ENCODE peak calls at places on chromosome 6, in nine cellular contexts. D is neural crest cell, X is GM10248, M is IMR-90, K is fibroblast of lung, Y is prostate gland, A is OCI-LY7, F is brain microvascular endothelial cell, R is mucosa of descending colon. J is an unnamed sample.

GRCh38 chr6:42112351-42112750 is 30.1 kb downstream of the C6orf132 start:
- DNase-seq in D (no peak), X (no peak), M (no peak), K (no peak), Y (no peak), A (no peak), F (no peak), R (no peak), J (no peak)

GRCh38 chr6:79421707-79422484 is 115.3 kb downstream of the LCA5 start:
- DNase-seq in D (no peak), X (no peak), M (peak), K (peak), Y (no peak), A (no peak), F (peak), R (peak), J (no peak)

GRCh38 chr6:3220366-3220765 is 7.1 kb downstream of the TUBB2B start:
- DNase-seq in D (no peak), X (no peak), M (no peak), K (no peak), Y (no peak), A (no peak), F (no peak), R (no peak), J (no peak)

GRCh38 chr6:22964334-22964733 is 395.0 kb downstream of the HDGFL1 start:
- DNase-seq in D (no peak), X (no peak), M (no peak), K (no peak), Y (no peak), A (no peak), F (no peak), R (no peak), J (no peak)

GRCh38 chr6:37809144-37809543 is 10.4 kb upstream of the ZFAND3 start:
- DNase-seq in D (no peak), X (no peak), M (peak), K (peak), Y (peak), A (no peak), F (no peak), R (no peak), J (no peak)

GRCh38 chr6:129523814-129524213 is 186.2 kb downstream of the ARHGAP18 start:
- DNase-seq in D (no peak), X (no peak), M (no peak), K (no peak), Y (no peak), A (no peak), F (no peak), R (no peak), J (no peak)

GRCh38 chr6:99868074-99868702 is 125.8 kb downstream of the MCHR2 start:
- DNase-seq in D (peak), X (peak), M (peak), K (peak), Y (peak), A (peak), F (peak), R (peak), J (peak)

GRCh38 chr6:43911625-43912577 is 141.9 kb downstream of the VEGFA start:
- DNase-seq in D (no peak), X (no peak), M (no peak), K (no peak), Y (no peak), A (no peak), F (no peak), R (no peak), J (no peak)

GRCh38 chr6:22392711-22393110 is 95.9 kb upstream of the PRL start:
- DNase-seq in D (no peak), X (no peak), M (peak), K (peak), Y (no peak), A (no peak), F (peak), R (no peak), J (no peak)

GRCh38 chr6:50936277-50936681 is 117.6 kb downstream of the TFAP2B start:
- DNase-seq in D (no peak), X (no peak), M (no peak), K (no peak), Y (no peak), A (no peak), F (no peak), R (no peak), J (no peak)

GRCh38 chr6:2800552-2801316 is 35.5 kb downstream of the WRNIP1 start:
- DNase-seq in D (no peak), X (no peak), M (no peak), K (no peak), Y (no peak), A (no peak), F (no peak), R (no peak), J (no peak)

GRCh38 chr6:26273673-26274595 is 91.1 kb upstream of the BTN3A2 start:
- DNase-seq in D (no peak), X (no peak), M (peak), K (peak), Y (no peak), A (peak), F (peak), R (no peak), J (no peak)

GRCh38 chr6:31557443-31558317 is 10.3 kb downstream of the NFKBIL1 start:
- DNase-seq in D (no peak), X (no peak), M (no peak), K (no peak), Y (no peak), A (no peak), F (no peak), R (no peak), J (no peak)

GRCh38 chr6:79946773-79947190 is 571 bp downstream of the ELOVL4 start:
- DNase-seq in D (peak), X (peak), M (peak), K (peak), Y (peak), A (no peak), F (peak), R (peak), J (no peak)

GRCh38 chr6:4128072-4128471 is 7.3 kb downstream of the ECI2 start:
- DNase-seq in D (no peak), X (no peak), M (no peak), K (no peak), Y (no peak), A (no peak), F (no peak), R (no peak), J (no peak)

GRCh38 chr6:169643521-169643920 is 58.3 kb downstream of the WDR27 start:
- DNase-seq in D (no peak), X (no peak), M (no peak), K (no peak), Y (no peak), A (no peak), F (no peak), R (no peak), J (no peak)

GRCh38 chr6:25553502-25553901 is 98.5 kb upstream of the SCGN start:
- DNase-seq in D (no peak), X (no peak), M (no peak), K (no peak), Y (no peak), A (no peak), F (no peak), R (no peak), J (no peak)

GRCh38 chr6:41367700-41368099 is 32.3 kb downstream of the NCR2 start:
- DNase-seq in D (peak), X (peak), M (peak), K (peak), Y (peak), A (peak), F (peak), R (peak), J (no peak)

GRCh38 chr6:33587529-33588215 is 7.6 kb upstream of the BAK1 start:
- DNase-seq in D (no peak), X (no peak), M (no peak), K (no peak), Y (no peak), A (no peak), F (no peak), R (no peak), J (no peak)

GRCh38 chr6:33694401-33694931 is 17.0 kb downstream of the UQCC2 start:
- DNase-seq in D (no peak), X (no peak), M (peak), K (peak), Y (no peak), A (no peak), F (peak), R (no peak), J (no peak)

GRCh38 chr6:35044145-35044745 is 96.9 kb downstream of the TCP11 start:
- DNase-seq in D (no peak), X (no peak), M (no peak), K (no peak), Y (peak), A (no peak), F (no peak), R (peak), J (no peak)

GRCh38 chr6:166722779-166723178 is 95.7 kb upstream of the RPS6KA2 start:
- DNase-seq in D (no peak), X (no peak), M (no peak), K (no peak), Y (no peak), A (no peak), F (no peak), R (no peak), J (no peak)

GRCh38 chr6:166724576-166724975 is 97.5 kb upstream of the RPS6KA2 start:
- DNase-seq in D (no peak), X (no peak), M (no peak), K (no peak), Y (no peak), A (no peak), F (no peak), R (no peak), J (no peak)

GRCh38 chr6:166728884-166729530 is 102.0 kb upstream of the RPS6KA2 start:
- DNase-seq in D (no peak), X (no peak), M (no peak), K (no peak), Y (no peak), A (no peak), F (no peak), R (no peak), J (no peak)

GRCh38 chr6:166726193-166726592 is 99.1 kb upstream of the RPS6KA2 start:
- DNase-seq in D (no peak), X (no peak), M (no peak), K (no peak), Y (no peak), A (no peak), F (no peak), R (no peak), J (no peak)

DNA sequence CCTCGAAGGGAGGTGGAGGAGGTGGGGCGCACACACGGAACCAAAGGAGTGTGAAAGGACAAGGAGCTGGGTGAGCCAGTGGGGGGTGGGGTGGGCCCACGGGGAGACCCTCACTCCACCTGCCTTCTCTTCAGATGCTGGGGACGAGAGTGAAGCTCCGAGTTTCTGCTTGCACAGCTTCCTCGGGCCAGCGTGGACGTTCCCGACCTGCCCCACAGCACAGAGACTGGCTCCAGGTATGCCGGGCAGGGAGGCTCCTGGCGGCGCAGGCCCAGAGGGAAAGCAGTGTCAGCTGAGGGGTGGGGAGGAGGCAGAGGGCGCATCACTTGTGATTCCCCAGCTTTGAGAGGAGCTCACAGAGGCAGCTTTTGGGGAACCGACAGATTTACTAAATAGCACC is 98.5 kb upstream of the RPS6KA2 start:
- DNase-seq in D (no peak), X (no peak), M (no peak), K (no peak), Y (no peak), A (no peak), F (no peak), R (no peak), J (no peak)
- TF ChIP-seq CTCF in D (no peak), X (no peak), M (no peak), K (no peak), Y (no peak), A (no peak), F (no peak), R (no peak), J (no peak)

DNA sequence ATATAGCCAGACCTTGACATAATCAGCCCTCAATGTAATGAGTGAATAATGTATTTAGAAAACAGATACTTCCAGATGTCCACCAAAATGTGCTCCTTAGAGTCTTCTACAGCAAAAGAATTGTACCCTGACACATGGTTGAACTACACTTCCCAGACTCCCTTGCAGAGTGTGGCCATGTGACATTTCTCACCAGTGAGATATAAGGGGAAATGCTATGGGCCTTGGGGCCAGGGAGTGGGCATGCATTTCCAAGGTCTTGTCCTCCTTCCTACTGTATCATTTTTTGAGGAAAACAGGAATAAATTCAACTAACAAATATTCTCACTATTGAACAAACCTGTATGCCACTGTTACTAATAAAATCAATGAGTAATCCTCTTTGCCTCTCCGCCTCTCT is 211.4 kb upstream of the SMLR1 start:
- DNase-seq in D (no peak), X (no peak), M (no peak), K (no peak), Y (no peak), A (peak), F (no peak), R (no peak), J (no peak)
- TF ChIP-seq CTCF in D (no peak), X (no peak), M (no peak), K (no peak), Y (no peak), A (no peak), F (no peak), R (no peak), J (no peak)

GRCh38 chr6:133290926-133291325 is 49.8 kb downstream of the EYA4 start:
- DNase-seq in D (no peak), X (no peak), M (no peak), K (no peak), Y (no peak), A (no peak), F (no peak), R (no peak), J (no peak)

GRCh38 chr6:133289733-133290306 is 48.7 kb downstream of the EYA4 start:
- DNase-seq in D (no peak), X (no peak), M (no peak), K (no peak), Y (no peak), A (no peak), F (no peak), R (no peak), J (no peak)

GRCh38 chr6:133286765-133287164 is 45.6 kb downstream of the EYA4 start:
- DNase-seq in D (no peak), X (no peak), M (peak), K (peak), Y (no peak), A (peak), F (peak), R (no peak), J (no peak)

GRCh38 chr6:133288662-133289061 is 47.5 kb downstream of the EYA4 start:
- DNase-seq in D (no peak), X (no peak), M (no peak), K (no peak), Y (no peak), A (no peak), F (no peak), R (no peak), J (no peak)

DNA sequence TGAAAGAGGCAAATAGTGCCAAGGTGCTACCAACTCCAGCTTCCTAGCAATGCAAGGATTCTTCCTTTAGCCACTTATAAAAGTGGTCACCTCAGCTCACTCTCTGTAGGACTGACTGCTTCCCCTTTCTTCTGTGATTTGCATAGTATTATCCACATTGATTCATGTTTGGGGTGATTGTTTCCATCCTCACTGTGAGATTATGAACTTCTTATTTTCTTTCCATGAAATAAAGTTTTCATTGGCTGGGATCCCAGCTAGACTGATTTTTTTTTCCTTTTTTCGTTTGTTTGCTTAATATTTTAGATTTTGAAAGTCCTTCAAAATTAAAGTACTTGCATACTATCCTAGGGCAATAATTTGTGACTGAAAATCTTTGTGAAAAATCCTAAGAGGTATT is 50.5 kb downstream of the EYA4 start:
- DNase-seq in D (no peak), X (no peak), M (peak), K (peak), Y (no peak), A (no peak), F (peak), R (no peak), J (no peak)
- TF ChIP-seq CTCF in D (no peak), X (no peak), M (no peak), K (no peak), Y (no peak), A (no peak), F (no peak), R (no peak), J (no peak)

GRCh38 chr6:124963416-124964083 is 1.3 kb downstream of the RNF217 start:
- DNase-seq in D (no peak), X (peak), M (peak), K (peak), Y (no peak), A (no peak), F (no peak), R (no peak), J (no peak)

GRCh38 chr6:124961468-124961783 is 811 bp upstream of the RNF217 start:
- DNase-seq in D (no peak), X (no peak), M (no peak), K (no peak), Y (no peak), A (no peak), F (no peak), R (no peak), J (no peak)

GRCh38 chr6:124964084-124964763 is 2.0 kb downstream of the RNF217 start:
- DNase-seq in D (no peak), X (no peak), M (peak), K (peak), Y (no peak), A (no peak), F (no peak), R (peak), J (no peak)

GRCh38 chr6:124961784-124962611 is at the start of gene RNF217:
- DNase-seq in D (peak), X (peak), M (peak), K (peak), Y (peak), A (no peak), F (peak), R (peak), J (no peak)

DNA sequence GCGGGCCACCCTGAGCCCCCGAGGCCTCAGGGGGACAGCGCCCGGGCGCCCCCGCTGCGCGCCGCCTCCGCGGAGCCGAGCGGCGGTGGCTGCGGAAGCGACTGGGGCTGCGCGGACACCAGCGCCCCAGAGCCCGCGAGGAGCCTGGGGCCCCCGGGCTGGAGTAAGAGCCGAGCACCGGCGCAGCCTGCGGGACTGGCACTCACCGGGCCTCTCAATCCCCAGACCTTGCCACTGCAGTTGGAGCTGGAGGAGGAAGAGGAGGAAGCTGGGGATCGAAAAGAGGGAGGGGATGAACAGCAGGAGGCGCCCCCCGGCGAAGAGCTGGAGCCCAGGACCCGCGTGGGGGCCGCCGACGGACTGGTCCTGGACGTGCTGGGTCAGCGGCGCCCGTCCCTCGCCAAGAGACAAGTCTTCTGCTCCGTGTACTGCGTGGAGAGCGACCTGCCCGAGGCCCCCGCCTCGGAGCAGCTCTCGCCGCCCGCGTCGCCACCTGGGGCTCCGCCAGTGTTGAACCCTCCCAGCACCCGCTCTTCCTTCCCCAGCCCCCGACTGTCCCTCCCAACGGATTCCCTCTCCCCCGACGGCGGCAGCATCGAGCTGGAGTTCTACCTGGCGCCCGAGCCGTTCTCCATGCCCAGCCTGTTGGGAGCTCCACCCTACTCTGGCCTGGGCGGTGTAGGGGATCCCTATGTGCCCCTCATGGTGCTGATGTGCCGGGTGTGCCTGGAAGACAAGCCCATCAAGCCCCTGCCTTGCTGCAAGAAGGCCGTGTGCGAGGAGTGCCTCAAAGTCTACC is 579 bp downstream of the RNF217 start:
- DNase-seq in D (peak), X (peak), M (peak), K (peak), Y (peak), A (no peak), F (no peak), R (peak), J (no peak)
- TF ChIP-seq CTCF in D (no peak), X (no peak), M (no peak), K (no peak), Y (no peak), A (no peak), F (no peak), R (no peak), J (no peak)

GRCh38 chr6:29419516-29419915 is 4.8 kb downstream of the OR12D1 start:
- DNase-seq in D (no peak), X (no peak), M (no peak), K (no peak), Y (no peak), A (no peak), F (peak), R (no peak), J (no peak)

GRCh38 chr6:29414588-29414987 is at the start of gene OR12D1:
- DNase-seq in D (no peak), X (no peak), M (no peak), K (no peak), Y (no peak), A (no peak), F (no peak), R (no peak), J (no peak)
- TF ChIP-seq CTCF in D (peak), X (no peak), M (no peak), K (no peak), Y (no peak), A (no peak), F (peak), R (no peak), J (no peak)

DNA sequence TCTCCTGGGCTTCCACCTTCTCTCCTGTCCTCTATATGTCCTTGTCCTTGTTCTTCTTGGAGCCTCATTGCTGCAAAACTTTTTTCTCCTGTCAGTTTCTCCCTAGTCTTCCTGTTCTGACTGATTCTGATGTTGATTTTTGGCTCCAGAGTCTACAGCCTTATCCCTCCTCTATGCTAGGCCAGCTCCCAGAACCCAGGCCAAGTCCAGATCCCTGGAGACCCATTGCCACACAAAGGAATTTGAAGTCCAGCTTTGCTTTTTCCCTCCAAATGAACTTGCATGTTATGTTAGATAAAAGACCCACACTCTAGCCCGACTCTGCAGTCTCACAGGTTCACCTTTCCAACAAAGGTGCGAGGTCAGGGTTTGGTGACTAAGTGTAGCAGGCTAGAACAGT is 203.1 kb downstream of the FNDC1 start:
- DNase-seq in D (no peak), X (no peak), M (no peak), K (no peak), Y (no peak), A (no peak), F (no peak), R (no peak), J (no peak)
- TF ChIP-seq CTCF in D (no peak), X (no peak), M (no peak), K (no peak), Y (no peak), A (no peak), F (no peak), R (no peak), J (no peak)

J was measured in omental fat pad.